ENCODE peak calls at places on chromosomes 11 and 22, in ten cellular contexts. E, J, U, O, Z, S, X, C, R and W are unnamed samples.
A peak's percentile ranks its signal among the peaks of the same experiment; 100 is the strongest.

GRCh38 chr11:103730151-103730940 is 306.1 kb upstream of the DDI1 start:
- DNase-seq in E (no peak), J (no peak), U (peak; percentile 64), O (no peak), Z (no peak), S (no peak), X (no peak), C (no peak), R (no peak), W (no peak)

GRCh38 chr11:86938900-86939880 is 16.0 kb downstream of the FZD4 start:
- DNase-seq in E (no peak), J (no peak), U (peak; percentile 64), O (peak; percentile 62), Z (no peak), S (no peak), X (no peak), C (peak; percentile 77), R (no peak), W (peak; percentile 77)

GRCh38 chr11:75159081-75159953 is 8.4 kb downstream of the SLCO2B1 start:
- DNase-seq in E (no peak), J (no peak), U (no peak), O (no peak), Z (no peak), S (no peak), X (peak; percentile 66), C (no peak), R (peak; percentile 58), W (no peak)

GRCh38 chr11:62338218-62338617 is 970 bp downstream of the ASRGL1 start:
- DNase-seq in E (no peak), J (no peak), U (no peak), O (no peak), Z (no peak), S (no peak), X (no peak), C (no peak), R (no peak), W (no peak)

GRCh38 chr22:28029962-28030361 is 110.9 kb upstream of the PITPNB start:
- DNase-seq in E (no peak), J (no peak), U (no peak), O (no peak), Z (no peak), S (no peak), X (no peak), C (no peak), R (peak; percentile 17), W (no peak)

GRCh38 chr11:128569291-128569690 is 18.1 kb downstream of the ETS1 start:
- DNase-seq in E (no peak), J (no peak), U (no peak), O (no peak), Z (no peak), S (no peak), X (no peak), C (peak; percentile 89), R (no peak), W (no peak)

GRCh38 chr11:85164743-85165142 is 462.4 kb downstream of the DLG2 start:
- DNase-seq in E (no peak), J (no peak), U (no peak), O (no peak), Z (no peak), S (no peak), X (no peak), C (no peak), R (no peak), W (no peak)

GRCh38 chr11:16879690-16880089 is 134.5 kb downstream of the PLEKHA7 start:
- DNase-seq in E (no peak), J (no peak), U (peak; percentile 59), O (no peak), Z (no peak), S (no peak), X (no peak), C (no peak), R (no peak), W (no peak)

GRCh38 chr22:34333285-34333684 is 413.0 kb upstream of the LARGE1 start:
- DNase-seq in E (no peak), J (no peak), U (no peak), O (no peak), Z (no peak), S (no peak), X (no peak), C (no peak), R (peak; percentile 39), W (no peak)

GRCh38 chr22:24325105-24325757 is 54.6 kb downstream of the SPECC1L start:
- DNase-seq in E (no peak), J (no peak), U (peak; percentile 92), O (peak; percentile 79), Z (no peak), S (no peak), X (no peak), C (peak; percentile 78), R (no peak), W (peak; percentile 88)

GRCh38 chr22:30261134-30261533 is 5.5 kb downstream of the OSM start:
- DNase-seq in E (no peak), J (no peak), U (peak; percentile 84), O (no peak), Z (no peak), S (no peak), X (no peak), C (peak; percentile 22), R (no peak), W (no peak)

GRCh38 chr11:124762624-124763155 is 600 bp upstream of the ESAM start:
- DNase-seq in E (no peak), J (no peak), U (no peak), O (no peak), Z (no peak), S (no peak), X (peak; percentile 90), C (no peak), R (peak; percentile 50), W (no peak)

GRCh38 chr22:41532908-41533825 is 11.1 kb downstream of the POLR3H start:
- DNase-seq in E (peak; percentile 62), J (peak; percentile 68), U (peak; percentile 44), O (peak; percentile 78), Z (peak; percentile 84), S (peak; percentile 43), X (no peak), C (peak; percentile 82), R (peak; percentile 88), W (peak; percentile 65)